ENCODE peak calls at places on chromosomes 1 and 21, in six cellular contexts. One of them, this sample, is unnamed.

GRCh38 chr1:71785470-71785869 is 496.9 kb downstream of the NEGR1 start:
- DNase-seq in fibroblast of lung: no peak
- DNase-seq in GM12865: no peak
- DNase-seq in AG09309: no peak
- DNase-seq in heart left ventricle: no peak
- DNase-seq in A673: no peak
- DNase-seq in this sample: no peak

GRCh38 chr1:109193653-109194590 is 19.8 kb upstream of the SARS1 start:
- DNase-seq in fibroblast of lung: no peak
- DNase-seq in GM12865: peak; percentile 65
- DNase-seq in AG09309: no peak
- DNase-seq in heart left ventricle: no peak
- DNase-seq in A673: peak; percentile 50
- DNase-seq in this sample: no peak

GRCh38 chr1:217561446-217561845 is 69.4 kb downstream of the GPATCH2 start:
- DNase-seq in fibroblast of lung: peak; percentile 32
- DNase-seq in GM12865: no peak
- DNase-seq in AG09309: no peak
- DNase-seq in heart left ventricle: no peak
- DNase-seq in A673: no peak
- DNase-seq in this sample: no peak

GRCh38 chr1:21510885-21511578 is 1.8 kb downstream of the ALPL start:
- DNase-seq in fibroblast of lung: peak; percentile 28
- DNase-seq in GM12865: no peak
- DNase-seq in AG09309: no peak
- DNase-seq in heart left ventricle: no peak
- DNase-seq in A673: no peak
- DNase-seq in this sample: no peak

GRCh38 chr1:155940993-155941844 is at the start of gene RXFP4:
- DNase-seq in fibroblast of lung: peak; percentile 32
- DNase-seq in GM12865: peak; percentile 60
- DNase-seq in AG09309: no peak
- DNase-seq in heart left ventricle: no peak
- DNase-seq in A673: peak; percentile 30
- DNase-seq in this sample: no peak

GRCh38 chr1:104855550-104855949 is 1105.9 kb downstream of the AMY1C start:
- DNase-seq in fibroblast of lung: no peak
- DNase-seq in GM12865: no peak
- DNase-seq in AG09309: no peak
- DNase-seq in heart left ventricle: no peak
- DNase-seq in A673: no peak
- DNase-seq in this sample: no peak

GRCh38 chr1:207088161-207088560 is 499 bp upstream of the C4BPB start:
- DNase-seq in fibroblast of lung: peak; percentile 70
- DNase-seq in GM12865: no peak
- DNase-seq in AG09309: no peak
- DNase-seq in heart left ventricle: no peak
- DNase-seq in A673: no peak
- DNase-seq in this sample: no peak

GRCh38 chr1:36591278-36591677 is 108.6 kb upstream of the CSF3R start:
- DNase-seq in fibroblast of lung: no peak
- DNase-seq in GM12865: no peak
- DNase-seq in AG09309: no peak
- DNase-seq in heart left ventricle: no peak
- DNase-seq in A673: no peak
- DNase-seq in this sample: no peak

GRCh38 chr21:45055861-45056260 is 18.5 kb upstream of the ADARB1 start:
- DNase-seq in fibroblast of lung: peak; percentile 41
- DNase-seq in GM12865: no peak
- DNase-seq in AG09309: no peak
- DNase-seq in heart left ventricle: no peak
- DNase-seq in A673: no peak
- DNase-seq in this sample: peak; percentile 33

GRCh38 chr1:20074046-20074724 is 4.2 kb downstream of the PLA2G5 start:
- DNase-seq in fibroblast of lung: no peak
- DNase-seq in GM12865: no peak
- DNase-seq in AG09309: no peak
- DNase-seq in heart left ventricle: no peak
- DNase-seq in A673: no peak
- DNase-seq in this sample: no peak

GRCh38 chr1:196063952-196064351 is 544.3 kb downstream of the KCNT2 start:
- DNase-seq in fibroblast of lung: peak; percentile 37
- DNase-seq in GM12865: no peak
- DNase-seq in AG09309: no peak
- DNase-seq in heart left ventricle: no peak
- DNase-seq in A673: no peak
- DNase-seq in this sample: no peak

GRCh38 chr1:163173121-163173520 is 29.6 kb downstream of the RGS5 start:
- DNase-seq in fibroblast of lung: peak; percentile 44
- DNase-seq in GM12865: no peak
- DNase-seq in AG09309: no peak
- DNase-seq in heart left ventricle: no peak
- DNase-seq in A673: peak; percentile 50
- DNase-seq in this sample: peak; percentile 30

GRCh38 chr21:44802396-44803153 is 955 bp upstream of the UBE2G2 start:
- DNase-seq in fibroblast of lung: no peak
- DNase-seq in GM12865: peak; percentile 21
- DNase-seq in AG09309: no peak
- DNase-seq in heart left ventricle: no peak
- DNase-seq in A673: peak; percentile 38
- DNase-seq in this sample: no peak

DNA sequence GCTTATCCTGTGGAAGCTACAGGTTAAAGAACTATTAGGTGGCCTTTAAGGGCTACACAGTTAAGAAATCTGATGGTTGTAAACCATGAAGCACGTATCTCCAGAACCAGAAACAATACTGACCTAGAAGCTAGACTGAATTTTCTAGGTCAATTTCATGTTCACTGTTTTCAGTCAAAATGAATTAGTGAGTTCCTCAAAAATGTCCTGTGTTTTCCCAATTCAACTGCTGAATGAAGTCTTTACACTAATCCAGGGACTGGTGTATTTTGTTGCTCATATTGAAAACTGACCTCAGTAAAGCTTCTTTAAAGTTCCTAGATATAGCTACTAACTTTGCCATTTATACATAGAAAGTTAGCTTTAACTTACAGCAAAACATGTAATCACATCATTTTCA is 6.0 kb downstream of the HNRNPU start:
- DNase-seq in fibroblast of lung: no peak
- DNase-seq in GM12865: no peak
- DNase-seq in AG09309: no peak
- DNase-seq in heart left ventricle: no peak
- DNase-seq in A673: no peak
- DNase-seq in this sample: no peak
- H3K4me3 ChIP-seq in fibroblast of lung: no peak overlapping the region
- H3K4me3 ChIP-seq in GM12865: no peak overlapping the region
- H3K4me3 ChIP-seq in AG09309: no peak overlapping the region
- H3K4me3 ChIP-seq in heart left ventricle: no peak overlapping the region
- H3K4me3 ChIP-seq in A673: no peak overlapping the region
- H3K4me3 ChIP-seq in this sample: no peak overlapping the region

GRCh38 chr1:91613594-91613993 is 112.9 kb downstream of the CDC7 start:
- DNase-seq in fibroblast of lung: no peak
- DNase-seq in GM12865: no peak
- DNase-seq in AG09309: no peak
- DNase-seq in heart left ventricle: no peak
- DNase-seq in A673: no peak
- DNase-seq in this sample: no peak

GRCh38 chr1:91621907-91622306 is 121.3 kb downstream of the CDC7 start:
- DNase-seq in fibroblast of lung: no peak
- DNase-seq in GM12865: no peak
- DNase-seq in AG09309: no peak
- DNase-seq in heart left ventricle: no peak
- DNase-seq in A673: no peak
- DNase-seq in this sample: no peak

GRCh38 chr1:91621360-91621759 is 120.7 kb downstream of the CDC7 start:
- DNase-seq in fibroblast of lung: no peak
- DNase-seq in GM12865: no peak
- DNase-seq in AG09309: no peak
- DNase-seq in heart left ventricle: no peak
- DNase-seq in A673: no peak
- DNase-seq in this sample: no peak

GRCh38 chr1:91619881-91620280 is 119.2 kb downstream of the CDC7 start:
- DNase-seq in fibroblast of lung: no peak
- DNase-seq in GM12865: no peak
- DNase-seq in AG09309: no peak
- DNase-seq in heart left ventricle: no peak
- DNase-seq in A673: no peak
- DNase-seq in this sample: peak; percentile 38

GRCh38 chr1:91617242-91617837 is 116.7 kb downstream of the CDC7 start:
- DNase-seq in fibroblast of lung: no peak
- DNase-seq in GM12865: peak; percentile 62
- DNase-seq in AG09309: no peak
- DNase-seq in heart left ventricle: peak; percentile 48
- DNase-seq in A673: peak; percentile 17
- DNase-seq in this sample: no peak
- TF ChIP-seq CTCF in fibroblast of lung: no peak
- TF ChIP-seq CTCF in GM12865: peak; percentile 42
- TF ChIP-seq CTCF in AG09309: no peak
- TF ChIP-seq CTCF in heart left ventricle: peak; percentile 25
- TF ChIP-seq CTCF in A673: peak; percentile 12
- TF ChIP-seq CTCF in this sample: no peak

GRCh38 chr21:42373908-42374455 is 7.6 kb upstream of the TFF1 start:
- DNase-seq in fibroblast of lung: no peak
- DNase-seq in GM12865: no peak
- DNase-seq in AG09309: no peak
- DNase-seq in heart left ventricle: no peak
- DNase-seq in A673: no peak
- DNase-seq in this sample: no peak

GRCh38 chr21:42369821-42370220 is 3.5 kb upstream of the TFF1 start:
- DNase-seq in fibroblast of lung: no peak
- DNase-seq in GM12865: no peak
- DNase-seq in AG09309: no peak
- DNase-seq in heart left ventricle: no peak
- DNase-seq in A673: no peak
- DNase-seq in this sample: no peak

GRCh38 chr21:42374457-42374856 is 8.1 kb upstream of the TFF1 start:
- DNase-seq in fibroblast of lung: no peak
- DNase-seq in GM12865: no peak
- DNase-seq in AG09309: no peak
- DNase-seq in heart left ventricle: no peak
- DNase-seq in A673: no peak
- DNase-seq in this sample: no peak

GRCh38 chr21:42373181-42373907 is 7.0 kb upstream of the TFF1 start:
- DNase-seq in fibroblast of lung: no peak
- DNase-seq in GM12865: no peak
- DNase-seq in AG09309: no peak
- DNase-seq in heart left ventricle: no peak
- DNase-seq in A673: no peak
- DNase-seq in this sample: no peak

DNA sequence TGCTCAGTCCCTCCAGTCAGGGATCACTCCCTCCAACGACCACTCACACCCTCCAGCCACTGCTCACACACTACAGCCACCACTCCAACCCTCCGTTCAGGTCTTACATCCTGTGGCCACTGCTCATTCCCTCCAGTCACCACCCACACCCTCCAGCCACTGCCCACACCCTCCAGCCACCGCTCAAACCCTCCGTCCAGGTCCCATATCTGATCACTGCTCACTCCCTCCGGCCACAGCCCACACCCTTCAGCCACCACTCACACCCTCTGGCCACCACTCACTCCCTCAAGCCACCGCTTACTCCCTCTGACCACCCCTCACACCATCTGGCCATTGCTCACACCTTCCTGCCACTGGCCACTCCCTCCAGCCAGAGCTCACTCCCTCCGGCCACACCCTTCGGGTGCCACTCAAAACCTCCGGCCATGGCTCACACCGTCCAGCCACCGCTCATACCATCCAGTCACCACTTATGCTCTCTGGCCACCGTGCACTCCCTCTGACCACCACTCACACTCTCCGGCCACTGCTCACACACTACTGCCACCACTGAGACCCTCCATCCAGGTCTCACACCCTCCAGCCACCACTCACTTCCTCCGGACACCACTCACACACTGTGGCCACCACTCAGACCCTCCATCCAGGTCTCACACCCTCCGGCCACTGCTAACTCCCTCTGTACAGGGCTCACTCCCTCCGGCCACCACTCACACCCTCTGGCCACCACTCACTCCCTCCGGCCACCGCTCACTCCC is 4.7 kb upstream of the TFF1 start:
- DNase-seq in fibroblast of lung: no peak
- DNase-seq in GM12865: no peak
- DNase-seq in AG09309: no peak
- DNase-seq in heart left ventricle: no peak
- DNase-seq in A673: no peak
- DNase-seq in this sample: no peak
- H3K4me3 ChIP-seq in fibroblast of lung: no peak overlapping the region
- H3K4me3 ChIP-seq in GM12865: no peak overlapping the region
- H3K4me3 ChIP-seq in AG09309: no peak overlapping the region
- H3K4me3 ChIP-seq in heart left ventricle: no peak overlapping the region
- H3K4me3 ChIP-seq in A673: no peak overlapping the region
- H3K4me3 ChIP-seq in this sample: no peak overlapping the region

GRCh38 chr1:224181453-224181810 is 1.6 kb upstream of the DEGS1 start:
- DNase-seq in fibroblast of lung: no peak
- DNase-seq in GM12865: no peak
- DNase-seq in AG09309: no peak
- DNase-seq in heart left ventricle: no peak
- DNase-seq in A673: no peak
- DNase-seq in this sample: no peak

GRCh38 chr1:224183591-224184312 is 712 bp downstream of the DEGS1 start:
- DNase-seq in fibroblast of lung: peak; percentile 66
- DNase-seq in GM12865: peak; percentile 80
- DNase-seq in AG09309: no peak
- DNase-seq in heart left ventricle: peak; percentile 73
- DNase-seq in A673: peak; percentile 81
- DNase-seq in this sample: peak; percentile 69

GRCh38 chr1:224180783-224181452 is 2.1 kb upstream of the DEGS1 start:
- DNase-seq in fibroblast of lung: no peak
- DNase-seq in GM12865: no peak
- DNase-seq in AG09309: no peak
- DNase-seq in heart left ventricle: no peak
- DNase-seq in A673: no peak
- DNase-seq in this sample: no peak

GRCh38 chr1:224182057-224182865 is 779 bp upstream of the DEGS1 start:
- DNase-seq in fibroblast of lung: no peak
- DNase-seq in GM12865: peak; percentile 90
- DNase-seq in AG09309: no peak
- DNase-seq in heart left ventricle: no peak
- DNase-seq in A673: no peak
- DNase-seq in this sample: no peak

DNA sequence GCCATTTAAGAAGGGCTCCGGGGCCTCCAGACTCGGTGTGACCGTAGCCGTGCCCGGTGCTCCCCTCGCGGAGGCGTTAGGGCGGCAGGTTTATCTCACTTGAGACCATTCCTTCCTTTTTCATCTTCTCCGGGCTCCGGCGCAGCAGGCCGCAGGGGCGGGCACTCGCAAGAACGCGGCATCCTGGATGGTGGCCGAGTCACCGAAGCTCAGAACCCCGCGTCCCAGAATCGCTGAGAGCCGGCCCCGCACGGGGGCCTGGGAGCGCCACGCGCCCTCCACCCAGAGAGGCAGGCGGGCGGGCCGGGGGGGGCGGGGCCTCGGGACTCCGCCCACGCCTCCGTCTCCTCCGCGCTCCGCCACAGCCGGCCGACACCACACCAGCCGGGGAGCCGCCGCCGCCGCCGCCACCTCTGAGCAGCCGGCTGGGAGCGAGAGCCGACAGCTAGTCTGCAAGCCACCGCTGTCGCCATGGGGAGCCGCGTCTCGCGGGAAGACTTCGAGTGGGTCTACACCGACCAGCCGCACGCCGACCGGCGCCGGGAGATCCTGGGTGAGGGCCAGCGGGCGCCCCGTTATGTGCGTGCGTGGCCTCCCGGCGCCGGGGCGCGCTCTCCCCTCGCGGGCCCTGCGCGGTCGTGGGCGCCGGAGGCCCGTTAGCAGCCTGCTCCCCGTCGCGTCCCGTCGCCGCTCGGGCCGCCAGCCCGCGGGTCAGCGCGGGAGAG is at the start of gene DEGS1:
- DNase-seq in fibroblast of lung: peak; percentile 76
- DNase-seq in GM12865: peak; percentile 91
- DNase-seq in AG09309: no peak
- DNase-seq in heart left ventricle: peak; percentile 85
- DNase-seq in A673: peak; percentile 93
- DNase-seq in this sample: peak; percentile 55
- TF ChIP-seq CTCF in fibroblast of lung: no peak
- TF ChIP-seq CTCF in GM12865: no peak
- TF ChIP-seq CTCF in AG09309: no peak
- TF ChIP-seq CTCF in heart left ventricle: no peak
- TF ChIP-seq CTCF in A673: no peak
- TF ChIP-seq CTCF in this sample: no peak